ENCODE peak calls at places on chromosomes 13 and 19, in five cellular contexts. One of them, this sample, is unnamed.

GRCh38 chr19:21463449-21464105 is 41.8 kb upstream of the ZNF429 start:
- DNase-seq in IMR-90: no peak
- DNase-seq in A549: no peak
- DNase-seq in SK-N-SH: peak
- DNase-seq in GM12878: no peak
- DNase-seq in this sample: peak

GRCh38 chr13:89568276-89568675 is 1779.2 kb upstream of the MIR17HG start:
- DNase-seq in IMR-90: no peak
- DNase-seq in A549: no peak
- DNase-seq in SK-N-SH: no peak
- DNase-seq in GM12878: no peak
- DNase-seq in this sample: no peak

GRCh38 chr19:44987148-44987675 is 14.1 kb upstream of the RELB start:
- DNase-seq in IMR-90: no peak
- DNase-seq in A549: no peak
- DNase-seq in SK-N-SH: no peak
- DNase-seq in GM12878: no peak
- DNase-seq in this sample: no peak

GRCh38 chr19:39054091-39054470 is 21.7 kb upstream of the FBXO27 start:
- DNase-seq in IMR-90: no peak
- DNase-seq in A549: no peak
- DNase-seq in SK-N-SH: no peak
- DNase-seq in GM12878: no peak
- DNase-seq in this sample: no peak

GRCh38 chr13:104953588-104953987 is 1581.9 kb downstream of the EFNB2 start:
- DNase-seq in IMR-90: no peak
- DNase-seq in A549: no peak
- DNase-seq in SK-N-SH: peak
- DNase-seq in GM12878: no peak
- DNase-seq in this sample: no peak

GRCh38 chr13:110570886-110571285 is 9.4 kb upstream of the RAB20 start:
- DNase-seq in IMR-90: no peak
- DNase-seq in A549: no peak
- DNase-seq in SK-N-SH: no peak
- DNase-seq in GM12878: no peak
- DNase-seq in this sample: no peak

GRCh38 chr13:22499919-22500318 is 680.9 kb upstream of the SGCG start:
- DNase-seq in IMR-90: no peak
- DNase-seq in A549: no peak
- DNase-seq in SK-N-SH: no peak
- DNase-seq in GM12878: no peak
- DNase-seq in this sample: no peak

GRCh38 chr19:4866595-4867424 is 657 bp downstream of the PLIN3 start:
- DNase-seq in IMR-90: peak
- DNase-seq in A549: peak
- DNase-seq in SK-N-SH: peak
- DNase-seq in GM12878: no peak
- DNase-seq in this sample: peak

GRCh38 chr19:2312819-2313501 is 5.0 kb upstream of the LINGO3 start:
- DNase-seq in IMR-90: no peak
- DNase-seq in A549: no peak
- DNase-seq in SK-N-SH: no peak
- DNase-seq in GM12878: no peak
- DNase-seq in this sample: no peak

GRCh38 chr13:23889598-23890224 is 511 bp upstream of the MIPEP start:
- DNase-seq in IMR-90: no peak
- DNase-seq in A549: no peak
- DNase-seq in SK-N-SH: peak
- DNase-seq in GM12878: no peak
- DNase-seq in this sample: no peak

GRCh38 chr19:48746738-48747575 is at the start of gene IZUMO1:
- DNase-seq in IMR-90: peak
- DNase-seq in A549: peak
- DNase-seq in SK-N-SH: peak
- DNase-seq in GM12878: no peak
- DNase-seq in this sample: peak

GRCh38 chr19:1513492-1514294 is 874 bp upstream of the ADAMTSL5 start:
- DNase-seq in IMR-90: peak
- DNase-seq in A549: peak
- DNase-seq in SK-N-SH: peak
- DNase-seq in GM12878: no peak
- DNase-seq in this sample: peak

GRCh38 chr13:60001892-60002291 is 161.8 kb downstream of the DIAPH3 start:
- DNase-seq in IMR-90: no peak
- DNase-seq in A549: no peak
- DNase-seq in SK-N-SH: no peak
- DNase-seq in GM12878: no peak
- DNase-seq in this sample: no peak

GRCh38 chr13:97068146-97068545 is 73.9 kb upstream of the OXGR1 start:
- DNase-seq in IMR-90: peak
- DNase-seq in A549: no peak
- DNase-seq in SK-N-SH: no peak
- DNase-seq in GM12878: no peak
- DNase-seq in this sample: no peak

GRCh38 chr19:1811472-1811894 is 593 bp downstream of the ATP8B3 start:
- DNase-seq in IMR-90: peak
- DNase-seq in A549: peak
- DNase-seq in SK-N-SH: peak
- DNase-seq in GM12878: no peak
- DNase-seq in this sample: peak

GRCh38 chr13:112766336-112766735 is 76.5 kb downstream of the ATP11A start:
- DNase-seq in IMR-90: no peak
- DNase-seq in A549: no peak
- DNase-seq in SK-N-SH: no peak
- DNase-seq in GM12878: no peak
- DNase-seq in this sample: no peak

GRCh38 chr19:55210120-55210493 is 806 bp upstream of the PTPRH start:
- DNase-seq in IMR-90: peak
- DNase-seq in A549: peak
- DNase-seq in SK-N-SH: no peak
- DNase-seq in GM12878: no peak
- DNase-seq in this sample: peak

GRCh38 chr19:40549007-40549708 is 27.5 kb upstream of the SHKBP1 start:
- DNase-seq in IMR-90: peak
- DNase-seq in A549: peak
- DNase-seq in SK-N-SH: peak
- DNase-seq in GM12878: no peak
- DNase-seq in this sample: peak

GRCh38 chr13:31587696-31588266 is 151.5 kb upstream of the RXFP2 start:
- DNase-seq in IMR-90: no peak
- DNase-seq in A549: no peak
- DNase-seq in SK-N-SH: no peak
- DNase-seq in GM12878: no peak
- DNase-seq in this sample: no peak

GRCh38 chr13:49298903-49299605 is 51.3 kb downstream of the CDADC1 start:
- DNase-seq in IMR-90: no peak
- DNase-seq in A549: no peak
- DNase-seq in SK-N-SH: no peak
- DNase-seq in GM12878: no peak
- DNase-seq in this sample: no peak

GRCh38 chr19:16888629-16889371 is at the start of gene F2RL3:
- DNase-seq in IMR-90: peak
- DNase-seq in A549: no peak
- DNase-seq in SK-N-SH: peak
- DNase-seq in GM12878: no peak
- DNase-seq in this sample: peak

DNA sequence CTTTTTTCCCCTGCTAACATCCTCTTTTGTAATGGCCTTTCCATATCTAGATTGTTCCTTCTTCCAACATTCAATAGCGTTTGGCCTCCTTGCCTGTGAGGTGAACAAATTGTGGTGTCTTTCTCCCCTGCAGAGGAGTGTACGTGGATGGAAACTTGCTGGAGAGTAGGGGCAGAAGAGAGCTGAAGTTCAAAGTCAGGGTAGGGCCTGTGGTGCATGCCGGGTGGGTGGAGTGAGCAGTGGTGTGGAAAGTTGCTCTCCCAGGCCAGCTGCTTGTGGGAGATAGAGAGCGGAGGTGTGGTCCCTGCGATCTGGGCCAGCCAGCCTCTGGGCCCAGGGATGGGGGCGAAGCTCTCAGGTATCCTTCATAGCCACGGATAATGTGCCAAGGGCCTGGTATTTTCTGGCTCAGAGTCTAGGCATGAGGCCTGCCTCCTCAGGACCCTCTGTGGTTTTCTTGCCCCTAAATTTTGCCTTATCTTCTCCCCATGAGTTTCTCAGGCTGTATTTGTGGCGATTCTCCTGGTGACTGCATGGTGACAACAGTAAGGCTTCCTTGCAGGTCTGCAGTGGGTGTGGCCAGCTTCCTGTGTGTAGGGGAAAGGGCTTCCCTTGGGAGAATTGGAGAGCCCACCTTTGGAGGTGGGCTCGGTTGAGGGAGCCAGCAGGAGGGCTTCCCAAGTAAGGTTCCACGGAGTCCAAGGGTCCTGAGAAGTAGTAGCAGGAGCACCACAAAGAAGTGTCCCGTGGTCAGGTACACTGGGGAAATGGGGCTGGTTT is 6.7 kb downstream of the RGCC start:
- DNase-seq in IMR-90: no peak
- DNase-seq in A549: no peak
- DNase-seq in SK-N-SH: no peak
- DNase-seq in GM12878: peak
- DNase-seq in this sample: peak
- TF ChIP-seq RCOR1 in IMR-90: no peak
- TF ChIP-seq RCOR1 in A549: no peak
- TF ChIP-seq RCOR1 in SK-N-SH: no peak
- TF ChIP-seq RCOR1 in GM12878: no peak
- TF ChIP-seq RCOR1 in this sample: peak

GRCh38 chr13:93534181-93534700 is 307.6 kb downstream of the GPC6 start:
- DNase-seq in IMR-90: no peak
- DNase-seq in A549: no peak
- DNase-seq in SK-N-SH: no peak
- DNase-seq in GM12878: no peak
- DNase-seq in this sample: no peak

GRCh38 chr13:93539914-93540313 is 313.3 kb downstream of the GPC6 start:
- DNase-seq in IMR-90: no peak
- DNase-seq in A549: no peak
- DNase-seq in SK-N-SH: no peak
- DNase-seq in GM12878: no peak
- DNase-seq in this sample: no peak

GRCh38 chr13:93529961-93530360 is 303.4 kb downstream of the GPC6 start:
- DNase-seq in IMR-90: peak
- DNase-seq in A549: no peak
- DNase-seq in SK-N-SH: no peak
- DNase-seq in GM12878: no peak
- DNase-seq in this sample: no peak

GRCh38 chr13:93535256-93535655 is 308.6 kb downstream of the GPC6 start:
- DNase-seq in IMR-90: peak
- DNase-seq in A549: no peak
- DNase-seq in SK-N-SH: no peak
- DNase-seq in GM12878: no peak
- DNase-seq in this sample: no peak
- TF ChIP-seq USF2 in IMR-90: peak
- TF ChIP-seq USF2 in A549: no peak
- TF ChIP-seq USF2 in SK-N-SH: no peak
- TF ChIP-seq USF2 in GM12878: no peak
- TF ChIP-seq USF2 in this sample: no peak

GRCh38 chr19:15453091-15453498 is 3.3 kb upstream of the WIZ start:
- DNase-seq in IMR-90: no peak
- DNase-seq in A549: no peak
- DNase-seq in SK-N-SH: peak
- DNase-seq in GM12878: no peak
- DNase-seq in this sample: no peak
- TF ChIP-seq RCOR1 in IMR-90: no peak
- TF ChIP-seq RCOR1 in A549: no peak
- TF ChIP-seq RCOR1 in SK-N-SH: no peak
- TF ChIP-seq RCOR1 in GM12878: no peak
- TF ChIP-seq RCOR1 in this sample: no peak

DNA sequence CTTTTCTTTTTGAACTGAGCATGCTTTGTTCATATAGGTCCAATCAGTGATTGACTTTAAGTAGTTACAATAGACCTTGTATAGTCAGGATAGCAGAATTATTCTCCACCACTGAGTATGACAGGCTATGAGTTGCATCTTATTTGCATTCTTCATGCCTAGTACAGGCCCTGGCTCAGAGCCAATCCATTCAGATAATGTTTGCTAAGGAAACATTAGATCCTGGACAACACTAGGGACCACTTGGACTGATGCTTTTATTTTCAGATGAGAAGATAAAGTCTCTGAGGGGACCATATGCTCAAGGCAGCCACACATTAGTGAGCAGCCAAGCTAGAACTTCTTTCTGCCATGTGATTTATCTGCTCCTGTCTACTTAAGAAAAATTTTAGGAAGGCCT is 133.9 kb downstream of the KL start:
- DNase-seq in IMR-90: peak
- DNase-seq in A549: no peak
- DNase-seq in SK-N-SH: no peak
- DNase-seq in GM12878: no peak
- DNase-seq in this sample: no peak
- TF ChIP-seq USF2 in IMR-90: no peak
- TF ChIP-seq USF2 in A549: no peak
- TF ChIP-seq USF2 in SK-N-SH: no peak
- TF ChIP-seq USF2 in GM12878: no peak
- TF ChIP-seq USF2 in this sample: no peak

DNA sequence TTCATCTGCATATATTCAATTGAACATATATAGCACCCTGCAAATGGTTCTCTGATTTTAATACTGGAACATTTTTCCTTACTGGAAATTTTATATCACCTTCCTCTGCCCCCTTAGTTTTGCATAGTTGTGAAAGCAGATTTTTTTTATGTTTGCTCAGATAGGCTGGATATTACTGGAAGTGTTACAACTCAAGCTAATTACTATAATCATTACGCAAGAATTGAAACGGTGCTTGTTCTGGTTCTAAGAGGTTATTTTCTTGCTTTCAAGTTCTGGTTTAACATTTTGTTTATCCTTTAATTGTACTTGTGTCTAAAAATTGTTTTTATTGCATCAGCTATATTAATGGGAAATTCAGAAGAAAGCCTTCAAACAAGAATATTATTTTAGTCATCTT is 95.6 kb upstream of the MYO16 start:
- DNase-seq in IMR-90: no peak
- DNase-seq in A549: no peak
- DNase-seq in SK-N-SH: no peak
- DNase-seq in GM12878: no peak
- DNase-seq in this sample: no peak
- TF ChIP-seq RCOR1 in IMR-90: no peak
- TF ChIP-seq RCOR1 in A549: no peak
- TF ChIP-seq RCOR1 in SK-N-SH: no peak
- TF ChIP-seq RCOR1 in GM12878: no peak
- TF ChIP-seq RCOR1 in this sample: no peak

GRCh38 chr13:98174321-98174720 is 2.7 kb downstream of the RNF113B start:
- DNase-seq in IMR-90: no peak
- DNase-seq in A549: no peak
- DNase-seq in SK-N-SH: no peak
- DNase-seq in GM12878: no peak
- DNase-seq in this sample: no peak

GRCh38 chr13:98173431-98173921 is 3.6 kb downstream of the RNF113B start:
- DNase-seq in IMR-90: peak
- DNase-seq in A549: no peak
- DNase-seq in SK-N-SH: no peak
- DNase-seq in GM12878: no peak
- DNase-seq in this sample: no peak

GRCh38 chr13:98169331-98169730 is 7.7 kb downstream of the RNF113B start:
- DNase-seq in IMR-90: no peak
- DNase-seq in A549: no peak
- DNase-seq in SK-N-SH: no peak
- DNase-seq in GM12878: no peak
- DNase-seq in this sample: no peak

GRCh38 chr13:98172570-98173405 is 4.3 kb downstream of the RNF113B start:
- DNase-seq in IMR-90: peak
- DNase-seq in A549: no peak
- DNase-seq in SK-N-SH: peak
- DNase-seq in GM12878: no peak
- DNase-seq in this sample: no peak

GRCh38 chr13:98171806-98172569 is 5.1 kb downstream of the RNF113B start:
- DNase-seq in IMR-90: peak
- DNase-seq in A549: no peak
- DNase-seq in SK-N-SH: peak
- DNase-seq in GM12878: no peak
- DNase-seq in this sample: no peak
- TF ChIP-seq USF2 in IMR-90: no peak
- TF ChIP-seq USF2 in A549: no peak
- TF ChIP-seq USF2 in SK-N-SH: no peak
- TF ChIP-seq USF2 in GM12878: no peak
- TF ChIP-seq USF2 in this sample: no peak

This sample was measured in K562.